ENCODE peak calls at places on chromosome 3, in seven cellular contexts. F, A, D, P, O, E and Z are unnamed samples.
A peak's percentile ranks its signal among the peaks of the same experiment; 100 is the strongest.

GRCh38 chr3:33167716-33168339 is 50.8 kb downstream of the SUSD5 start:
- DNase-seq in E (no peak), F (no peak), O (no peak), D (no peak), P (no peak), A (no peak), Z (no peak)

GRCh38 chr3:154552338-154552737 is 122.3 kb upstream of the GPR149 start:
- DNase-seq in E (no peak), F (no peak), O (peak; percentile 5), D (no peak), A (no peak), P (no peak), Z (no peak)

GRCh38 chr3:50673937-50674336 is 790 bp upstream of the DOCK3 start:
- DNase-seq in A (no peak), E (no peak), O (no peak), D (no peak), F (no peak), P (no peak), Z (peak; percentile 89)

GRCh38 chr3:118480101-118480860 is 554.4 kb downstream of the IGSF11 start:
- DNase-seq in F (no peak), P (no peak), O (no peak), E (no peak), D (no peak), A (no peak), Z (no peak)

GRCh38 chr3:194320100-194320499 is 31.0 kb downstream of the CPN2 start:
- DNase-seq in P (no peak), F (no peak), O (no peak), D (no peak), A (no peak), E (no peak), Z (no peak)

GRCh38 chr3:49636883-49637609 is 37.1 kb upstream of the APEH start:
- DNase-seq in O (no peak), E (no peak), F (no peak), D (no peak), P (no peak), A (no peak), Z (no peak)

GRCh38 chr3:151008699-151009098 is 36.2 kb upstream of the CLRN1 start:
- DNase-seq in A (no peak), P (no peak), D (no peak), F (peak; percentile 8), O (no peak), E (no peak), Z (no peak)

GRCh38 chr3:45480218-45480617 is 91.8 kb downstream of the LARS2 start:
- DNase-seq in A (no peak), O (no peak), P (no peak), E (no peak), F (no peak), D (no peak), Z (no peak)

GRCh38 chr3:172919297-172919683 is 168.8 kb downstream of the ECT2 start:
- DNase-seq in A (no peak), D (no peak), P (no peak), O (no peak), E (no peak), F (no peak), Z (no peak)

GRCh38 chr3:194369522-194370279 is at the start of gene LRRC15:
- DNase-seq in D (no peak), F (peak; percentile 35), P (no peak), A (no peak), O (no peak), E (peak; percentile 83), Z (no peak)

GRCh38 chr3:160331127-160331937 is 67.7 kb downstream of the IFT80 start:
- DNase-seq in P (no peak), E (no peak), O (no peak), D (no peak), F (peak; percentile 8), A (no peak), Z (no peak)

GRCh38 chr3:182325213-182325941 is 467.9 kb upstream of the ATP11B start:
- DNase-seq in O (no peak), F (no peak), D (no peak), P (no peak), E (no peak), A (no peak), Z (no peak)

GRCh38 chr3:51966941-51967383 is 292 bp downstream of the PCBP4 start:
- DNase-seq in A (no peak), P (no peak), D (no peak), F (no peak), E (peak; percentile 91), O (no peak), Z (no peak)

GRCh38 chr3:161142486-161142885 is 37.3 kb upstream of the B3GALNT1 start:
- DNase-seq in E (no peak), A (no peak), F (no peak), D (no peak), O (no peak), P (no peak), Z (no peak)

GRCh38 chr3:19467761-19468160 is 319.5 kb downstream of the KCNH8 start:
- DNase-seq in P (no peak), A (no peak), O (no peak), D (no peak), F (no peak), E (no peak), Z (no peak)

GRCh38 chr3:57803647-57804081 is 47.6 kb downstream of the SLMAP start:
- DNase-seq in F (peak; percentile 52), O (peak; percentile 15), P (peak; percentile 33), E (no peak), D (no peak), A (no peak), Z (no peak)

GRCh38 chr3:24704496-24704895 is 209.8 kb upstream of the THRB start:
- DNase-seq in A (no peak), F (no peak), P (no peak), E (no peak), O (no peak), D (no peak), Z (no peak)

GRCh38 chr3:48598323-48599076 is 3.4 kb upstream of the COL7A1 start:
- DNase-seq in O (no peak), F (peak; percentile 48), D (peak; percentile 90), P (no peak), A (no peak), E (peak; percentile 17), Z (no peak)

DNA sequence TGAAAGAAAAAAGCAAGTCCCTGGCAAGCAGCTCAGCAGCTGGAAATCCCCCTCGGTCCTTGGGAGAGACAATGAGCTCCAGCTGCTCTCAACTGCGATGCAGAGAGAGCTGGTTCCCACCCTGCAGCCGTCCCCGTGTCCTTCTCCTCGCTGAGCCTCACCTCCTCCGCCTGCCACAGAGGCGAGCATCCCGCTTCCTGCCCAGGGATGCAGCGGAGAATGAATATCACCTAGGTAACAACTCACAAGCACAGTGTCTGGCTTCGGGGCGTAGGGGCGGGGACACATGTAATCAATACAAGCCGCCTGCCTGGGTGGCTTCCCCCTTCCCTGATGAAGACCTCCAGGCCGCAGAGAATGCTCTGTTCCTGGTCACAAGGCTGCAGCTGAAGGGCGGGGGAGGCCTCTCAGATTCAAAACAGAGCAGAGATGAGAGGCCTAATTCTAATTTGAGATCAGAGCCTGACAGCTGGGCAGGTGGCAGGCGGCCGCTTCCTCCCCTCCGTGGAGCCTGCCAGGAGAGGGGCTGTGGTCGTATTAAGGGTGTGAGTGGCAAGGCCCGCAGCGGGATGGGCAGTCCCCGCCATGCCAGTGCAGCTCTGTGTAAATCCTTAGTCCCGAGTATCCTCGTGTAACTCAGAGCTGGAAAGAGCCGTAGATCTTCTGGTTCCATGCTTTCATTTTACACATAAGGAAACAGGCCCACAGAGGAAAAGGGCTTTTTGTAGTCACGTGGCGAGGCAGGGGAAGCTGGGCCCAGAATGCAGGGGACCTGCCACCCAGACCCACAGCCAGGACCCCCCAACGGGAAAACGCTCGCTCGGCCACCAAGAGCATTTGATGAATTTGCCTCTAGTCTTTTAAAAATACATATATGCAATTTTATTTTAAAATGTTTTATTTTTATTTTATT is 24.3 kb downstream of the ZDHHC19 start:
- DNase-seq in F (no peak), E (no peak), A (no peak), P (no peak), D (peak; percentile 60), O (peak; percentile 56), Z (no peak)
- TF ChIP-seq EP300 in F (no peak), E (no peak), A (no peak), P (no peak), D (no peak), O (no peak), Z (no peak)

GRCh38 chr3:43892535-43892934 is 201.8 kb downstream of the ABHD5 start:
- DNase-seq in E (no peak), P (no peak), F (no peak), O (no peak), A (no peak), D (no peak), Z (no peak)
- TF ChIP-seq EP300 in E (no peak), P (no peak), F (no peak), O (no peak), A (no peak), D (no peak), Z (no peak)

GRCh38 chr3:156787015-156787414 is 39.1 kb upstream of the LEKR1 start:
- DNase-seq in F (no peak), D (no peak), O (no peak), P (no peak), E (no peak), A (no peak), Z (no peak)

GRCh38 chr3:156776871-156777270 is 49.3 kb upstream of the LEKR1 start:
- DNase-seq in F (no peak), E (no peak), P (no peak), A (no peak), D (no peak), O (no peak), Z (no peak)

GRCh38 chr3:156782921-156783320 is 43.2 kb upstream of the LEKR1 start:
- DNase-seq in D (no peak), O (no peak), F (no peak), A (no peak), E (no peak), P (no peak), Z (no peak)

GRCh38 chr3:156782319-156782718 is 43.8 kb upstream of the LEKR1 start:
- DNase-seq in P (no peak), E (no peak), A (no peak), O (no peak), F (no peak), D (no peak), Z (no peak)

DNA sequence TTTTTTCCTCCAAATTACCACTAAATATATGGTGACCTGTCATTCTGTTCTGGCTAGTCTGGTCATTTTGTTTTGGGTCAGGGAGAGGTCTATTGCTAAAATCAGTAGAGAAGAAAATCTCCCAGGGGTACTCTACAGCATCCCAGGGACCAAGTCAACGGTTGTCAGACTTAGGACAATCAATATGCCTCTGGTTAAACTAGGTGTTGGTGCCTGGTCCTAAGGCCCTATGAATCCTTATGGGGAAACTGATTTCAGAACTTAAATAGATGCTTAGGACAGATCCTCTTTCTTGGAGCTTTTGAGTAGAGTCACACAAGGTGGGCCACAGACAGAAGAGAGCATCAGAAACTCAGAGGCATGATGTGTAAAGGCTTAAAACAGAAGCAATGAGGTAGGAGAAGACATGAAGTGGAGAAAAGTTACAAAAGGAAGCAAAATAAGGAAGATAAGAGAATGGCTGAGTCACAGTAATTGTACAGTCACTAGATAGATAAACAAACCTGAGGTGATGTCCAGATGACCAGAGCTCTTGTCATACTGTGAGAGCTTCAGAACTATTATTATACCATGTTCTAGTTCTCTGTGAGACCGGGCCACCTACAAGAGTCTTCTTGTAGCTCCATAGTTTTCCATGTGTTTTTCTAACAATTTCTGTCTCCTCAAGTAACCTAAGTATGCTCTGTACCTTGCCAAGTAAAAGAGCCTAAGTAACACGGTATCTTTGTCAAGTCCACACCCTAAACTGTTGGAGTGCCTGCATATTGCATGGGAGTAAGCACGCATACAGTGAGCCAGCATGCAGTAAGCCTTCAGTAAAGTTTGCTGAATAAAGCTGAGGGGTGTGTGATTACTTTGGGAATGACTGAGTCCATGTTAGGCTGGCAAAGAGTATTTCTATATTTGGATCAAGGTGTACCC is 44.6 kb upstream of the LEKR1 start:
- DNase-seq in F (peak; percentile 75), D (no peak), A (no peak), P (no peak), E (no peak), O (no peak), Z (no peak)
- TF ChIP-seq EP300 in F (no peak), D (no peak), A (no peak), P (no peak), E (no peak), O (no peak), Z (no peak)

GRCh38 chr3:124878561-124879394 is 8.4 kb downstream of the ITGB5 start:
- DNase-seq in P (peak; percentile 48), E (no peak), D (no peak), F (peak; percentile 92), O (no peak), A (peak; percentile 75), Z (peak; percentile 94)
- TF ChIP-seq EP300 in P (peak; percentile 32), E (peak; percentile 6), D (no peak), F (peak; percentile 98), O (no peak), A (peak; percentile 12), Z (no peak)